ENCODE peak calls at places on chromosomes 1 and 21, in four cellular contexts. T is fibroblast of the aortic adventitia, G is AG04450, D is AG20443. A is an unnamed sample.

GRCh38 chr21:45029298-45029967 is 44.9 kb upstream of the ADARB1 start:
- DNase-seq in G (no peak), T (peak; percentile 33), D (peak; percentile 71), A (no peak)

GRCh38 chr1:193730017-193730416 is 543.6 kb upstream of the B3GALT2 start:
- DNase-seq in G (no peak), T (peak; percentile 24), D (no peak), A (no peak)

GRCh38 chr1:101996830-101997485 is at the start of gene OLFM3:
- DNase-seq in D (peak; percentile 36), T (no peak), G (no peak), A (no peak)

GRCh38 chr1:57063427-57063826 is 97.6 kb upstream of the C8B start:
- DNase-seq in T (no peak), D (no peak), G (no peak), A (no peak)

GRCh38 chr1:21874778-21875547 is 62.1 kb downstream of the HSPG2 start:
- DNase-seq in G (no peak), T (no peak), D (no peak), A (no peak)

GRCh38 chr1:201216395-201217085 is 25.9 kb downstream of the IGFN1 start:
- DNase-seq in G (no peak), D (no peak), T (no peak), A (no peak)

GRCh38 chr1:116754203-116754977 is at the start of gene CD2:
- DNase-seq in D (no peak), G (no peak), T (no peak), A (no peak)

GRCh38 chr1:17405898-17406759 is 33.3 kb downstream of the RCC2 start:
- DNase-seq in D (peak; percentile 91), G (peak; percentile 8), T (peak; percentile 57), A (peak; percentile 85)

GRCh38 chr1:112540395-112540794 is 31.6 kb downstream of the WNT2B start:
- DNase-seq in G (no peak), T (peak; percentile 93), D (peak; percentile 30), A (no peak)

GRCh38 chr1:185439727-185440415 is 122.8 kb upstream of the IVNS1ABP start:
- DNase-seq in T (peak; percentile 71), G (peak; percentile 15), D (peak; percentile 68), A (no peak)

GRCh38 chr1:78673120-78673519 is 23.5 kb downstream of the IFI44 start:
- DNase-seq in T (no peak), D (no peak), G (no peak), A (no peak)

GRCh38 chr1:64864018-64864945 is 102.1 kb downstream of the JAK1 start:
- DNase-seq in T (no peak), G (no peak), D (no peak), A (no peak)

GRCh38 chr1:204151562-204152309 is at the start of gene ETNK2:
- DNase-seq in D (peak; percentile 87), T (no peak), G (no peak), A (peak; percentile 87)

GRCh38 chr1:186735463-186735862 is 55.2 kb upstream of the PTGS2 start:
- DNase-seq in G (no peak), T (no peak), D (no peak), A (no peak)

GRCh38 chr1:232553809-232554208 is 76.1 kb downstream of the SIPA1L2 start:
- DNase-seq in G (no peak), D (peak; percentile 58), T (peak; percentile 44), A (peak; percentile 38)

A was measured in hepatic stellate cell.